ENCODE peak calls at places on chromosomes 3 and 15, in ten cellular contexts. T, W, U, S, H, Q, D, X, N and A are unnamed samples.
A peak's percentile ranks its signal among the peaks of the same experiment; 100 is the strongest.

GRCh38 chr3:158430448-158430847 is 140.5 kb upstream of the MLF1 start:
- DNase-seq in T (no peak), W (no peak), U (no peak), S (no peak), H (no peak), Q (no peak), D (no peak), X (no peak), N (peak; percentile 10), A (no peak)

GRCh38 chr3:70431906-70432305 is 119.5 kb upstream of the MDFIC2 start:
- DNase-seq in T (no peak), W (peak; percentile 51), U (no peak), S (no peak), H (no peak), Q (no peak), D (peak; percentile 41), X (no peak), N (peak; percentile 3), A (no peak)

GRCh38 chr3:57077630-57078365 is 17.3 kb downstream of the SPATA12 start:
- DNase-seq in T (no peak), W (no peak), U (no peak), S (no peak), H (no peak), Q (no peak), D (no peak), X (no peak), N (no peak), A (no peak)

GRCh38 chr15:64017082-64017588 is 29.1 kb downstream of the DAPK2 start:
- DNase-seq in T (peak; percentile 40), W (peak; percentile 69), U (no peak), S (peak; percentile 8), H (no peak), Q (peak; percentile 83), D (peak; percentile 52), X (no peak), N (no peak), A (no peak)

GRCh38 chr3:9352917-9353823 is 9.7 kb upstream of the THUMPD3 start:
- DNase-seq in T (peak; percentile 81), W (peak; percentile 87), U (peak; percentile 79), S (peak; percentile 60), H (peak; percentile 73), Q (peak; percentile 72), D (peak; percentile 70), X (peak; percentile 67), N (peak; percentile 84), A (peak; percentile 55)

GRCh38 chr3:158735296-158736033 is 3.2 kb upstream of the RARRES1 start:
- DNase-seq in T (no peak), W (no peak), U (no peak), S (no peak), H (no peak), Q (no peak), D (no peak), X (no peak), N (no peak), A (no peak)

GRCh38 chr15:57079446-57079845 is 161.0 kb downstream of the TCF12 start:
- DNase-seq in T (no peak), W (no peak), U (no peak), S (no peak), H (no peak), Q (no peak), D (no peak), X (peak; percentile 10), N (no peak), A (peak; percentile 32)

GRCh38 chr3:12107071-12107713 is 51.5 kb downstream of the TIMP4 start:
- DNase-seq in T (no peak), W (no peak), U (no peak), S (no peak), H (no peak), Q (no peak), D (no peak), X (no peak), N (no peak), A (no peak)

GRCh38 chr15:95013379-95013778 is 782.0 kb downstream of the MCTP2 start:
- DNase-seq in T (no peak), W (no peak), U (no peak), S (no peak), H (no peak), Q (no peak), D (no peak), X (no peak), N (no peak), A (no peak)

GRCh38 chr3:97360804-97361203 is 403.8 kb upstream of the ARL6 start:
- DNase-seq in T (no peak), W (no peak), U (no peak), S (no peak), H (no peak), Q (no peak), D (no peak), X (no peak), N (no peak), A (no peak)

GRCh38 chr3:114351123-114351821 is 57.4 kb downstream of the TIGIT start:
- DNase-seq in T (no peak), W (no peak), U (no peak), S (no peak), H (no peak), Q (no peak), D (no peak), X (no peak), N (no peak), A (no peak)

GRCh38 chr3:114351822-114352145 is 58.0 kb downstream of the TIGIT start:
- DNase-seq in T (no peak), W (no peak), U (no peak), S (no peak), H (no peak), Q (no peak), D (no peak), X (no peak), N (no peak), A (no peak)

GRCh38 chr3:114350690-114351089 is 56.9 kb downstream of the TIGIT start:
- DNase-seq in T (no peak), W (no peak), U (no peak), S (no peak), H (no peak), Q (no peak), D (no peak), X (no peak), N (no peak), A (no peak)

GRCh38 chr3:114361391-114361790 is 67.6 kb downstream of the TIGIT start:
- DNase-seq in T (no peak), W (no peak), U (no peak), S (no peak), H (no peak), Q (no peak), D (no peak), X (no peak), N (no peak), A (no peak)

GRCh38 chr3:114356084-114357009 is 62.5 kb downstream of the TIGIT start:
- DNase-seq in T (no peak), W (no peak), U (no peak), S (no peak), H (no peak), Q (no peak), D (no peak), X (no peak), N (no peak), A (no peak)
- H3K4me3 ChIP-seq in T (no peak overlapping the region), W (no peak overlapping the region), U (no peak overlapping the region), S (no peak overlapping the region), H (no peak overlapping the region), Q (no peak overlapping the region), D (no peak overlapping the region), X (no peak overlapping the region), N (no peak overlapping the region), A (no peak overlapping the region)

DNA sequence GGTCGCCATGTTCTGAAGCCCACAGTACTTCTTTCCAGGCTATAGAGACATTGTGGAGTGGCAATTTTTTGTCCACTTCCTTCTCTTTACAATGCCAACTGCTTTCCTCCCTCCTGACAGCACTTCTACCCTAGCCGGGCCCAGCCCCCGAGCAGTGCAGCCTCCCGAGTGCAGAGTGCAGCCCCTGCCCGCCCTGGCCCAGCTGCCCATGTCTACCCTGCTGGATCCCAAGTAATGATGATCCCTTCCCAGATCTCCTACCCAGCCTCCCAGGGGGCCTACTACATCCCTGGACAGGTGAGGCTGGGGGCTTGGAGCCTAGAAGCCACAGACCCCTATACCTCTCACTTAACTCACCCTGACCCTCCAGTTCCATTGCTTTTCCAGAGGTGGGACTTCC is 2.8 kb downstream of the EIF4G1 start:
- DNase-seq in T (no peak), W (no peak), U (no peak), S (peak; percentile 21), H (no peak), Q (no peak), D (no peak), X (no peak), N (no peak), A (no peak)
- H3K4me3 ChIP-seq in T (no peak overlapping the region), W (peak overlapping the region; percentile 70), U (no peak overlapping the region), S (no peak overlapping the region), H (no peak overlapping the region), Q (peak overlapping the region; percentile 86), D (peak overlapping the region; percentile 87), X (peak overlapping the region; percentile 91), N (peak overlapping the region; percentile 92), A (no peak overlapping the region)

GRCh38 chr3:189937302-189938255 is 183.1 kb downstream of the P3H2 start:
- DNase-seq in T (no peak), W (peak; percentile 85), U (no peak), S (no peak), H (no peak), Q (peak; percentile 88), D (peak; percentile 93), X (no peak), N (peak; percentile 70), A (no peak)
- H3K4me3 ChIP-seq in T (no peak overlapping the region), W (no peak overlapping the region), U (no peak overlapping the region), S (no peak overlapping the region), H (no peak overlapping the region), Q (no peak overlapping the region), D (no peak overlapping the region), X (no peak overlapping the region), N (no peak overlapping the region), A (no peak overlapping the region)

GRCh38 chr3:53694051-53694450 is 152.2 kb downstream of the CHDH start:
- DNase-seq in T (no peak), W (no peak), U (no peak), S (no peak), H (no peak), Q (no peak), D (no peak), X (no peak), N (no peak), A (no peak)

GRCh38 chr3:53694648-53695356 is 151.4 kb downstream of the CHDH start:
- DNase-seq in T (no peak), W (no peak), U (no peak), S (no peak), H (no peak), Q (no peak), D (no peak), X (no peak), N (no peak), A (no peak)

GRCh38 chr3:53691885-53692284 is 154.3 kb downstream of the CHDH start:
- DNase-seq in T (no peak), W (no peak), U (no peak), S (no peak), H (no peak), Q (no peak), D (no peak), X (no peak), N (no peak), A (no peak)

GRCh38 chr3:53690521-53690920 is 155.7 kb downstream of the CHDH start:
- DNase-seq in T (no peak), W (no peak), U (no peak), S (no peak), H (no peak), Q (no peak), D (no peak), X (no peak), N (no peak), A (no peak)

DNA sequence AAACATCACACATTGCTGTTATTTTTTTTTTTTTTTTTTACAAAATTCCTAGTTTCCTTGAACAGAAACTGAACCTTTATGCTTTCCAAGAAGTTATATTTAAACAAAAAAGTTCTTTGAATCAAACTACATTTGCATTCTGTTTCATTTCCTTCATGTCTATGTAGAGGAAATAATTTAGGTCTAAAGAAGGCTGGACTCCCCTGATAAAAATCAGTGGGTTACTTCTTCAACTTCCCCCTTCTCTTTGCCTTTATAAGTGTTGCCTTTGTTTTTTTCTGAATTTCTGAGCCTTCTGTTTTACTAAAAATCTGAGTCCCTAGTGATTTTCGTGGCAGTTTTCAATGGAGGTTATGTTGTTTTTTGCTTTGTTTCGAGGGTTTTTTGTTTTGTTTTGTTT is 152.8 kb downstream of the CHDH start:
- DNase-seq in T (no peak), W (no peak), U (no peak), S (no peak), H (no peak), Q (no peak), D (no peak), X (no peak), N (no peak), A (no peak)
- H3K4me3 ChIP-seq in T (no peak overlapping the region), W (no peak overlapping the region), U (no peak overlapping the region), S (no peak overlapping the region), H (no peak overlapping the region), Q (no peak overlapping the region), D (no peak overlapping the region), X (no peak overlapping the region), N (no peak overlapping the region), A (no peak overlapping the region)